ENCODE peak calls at places on chromosomes 4 and X, in five cellular contexts. H is A549, Z is endothelial cell of umbilical vein, F is WTC11, N is HCT116. X is an unnamed sample.

GRCh38 chr4:183633476-183634058 is 25.4 kb downstream of the RWDD4 start:
- DNase-seq in H (no peak), Z (no peak), F (no peak), N (no peak), X (no peak)

GRCh38 chr4:52173470-52174055 is 122.5 kb downstream of the SPATA18 start:
- DNase-seq in H (no peak), Z (peak; percentile 50), F (no peak), N (no peak), X (no peak)

GRCh38 chr4:81482344-81482743 is 10.6 kb upstream of the RASGEF1B start:
- DNase-seq in H (no peak), Z (no peak), F (no peak), N (no peak), X (no peak)

GRCh38 chr4:10079951-10080873 is 36.4 kb downstream of the WDR1 start:
- DNase-seq in H (no peak), Z (no peak), F (peak; percentile 0), N (no peak), X (no peak)

GRCh38 chr4:164252286-164252685 is 501.6 kb upstream of the SMIM31 start:
- DNase-seq in H (no peak), Z (no peak), F (peak; percentile 37), N (no peak), X (no peak)

GRCh38 chrX:13473666-13474516 is 95.5 kb upstream of the EGFL6 start:
- DNase-seq in H (no peak), Z (no peak), F (no peak), N (no peak), X (no peak)

GRCh38 chr4:39785031-39785430 is 87.1 kb downstream of the UBE2K start:
- DNase-seq in H (no peak), Z (no peak), F (no peak), N (no peak), X (no peak)

GRCh38 chrX:96540111-96540631 is 144.5 kb upstream of the DIAPH2 start:
- DNase-seq in H (no peak), Z (no peak), F (no peak), N (no peak), X (no peak)

GRCh38 chr4:681736-682451 is 7.1 kb downstream of the SLC49A3 start:
- DNase-seq in H (no peak), Z (no peak), F (peak; percentile 54), N (no peak), X (peak; percentile 76)

GRCh38 chrX:39755152-39756032 is 342.4 kb downstream of the BCOR start:
- DNase-seq in H (peak; percentile 81), Z (peak; percentile 92), F (no peak), N (peak; percentile 85), X (no peak)

GRCh38 chr4:42555828-42556227 is 101.1 kb downstream of the ATP8A1 start:
- DNase-seq in H (no peak), Z (peak; percentile 28), F (no peak), N (no peak), X (no peak)

GRCh38 chr4:34193451-34194154 is 2050.7 kb downstream of the ARAP2 start:
- DNase-seq in H (no peak), Z (peak; percentile 10), F (no peak), N (no peak), X (no peak)

GRCh38 chr4:129342820-129343219 is 246.9 kb downstream of the C4orf33 start:
- DNase-seq in H (no peak), Z (peak; percentile 26), F (no peak), N (no peak), X (no peak)

GRCh38 chr4:184782731-184783472 is 42.9 kb downstream of the ACSL1 start:
- DNase-seq in H (no peak), Z (no peak), F (no peak), N (no peak), X (no peak)

GRCh38 chr4:88865051-88865450 is 167.4 kb upstream of the NAP1L5 start:
- DNase-seq in H (no peak), Z (peak; percentile 64), F (no peak), N (no peak), X (no peak)

GRCh38 chrX:54808109-54808604 is 612 bp downstream of the MAGED2 start:
- DNase-seq in H (peak; percentile 36), Z (peak; percentile 58), F (peak; percentile 76), N (peak; percentile 6), X (no peak)

GRCh38 chr4:123930971-123931370 is 534.4 kb downstream of the SPRY1 start:
- DNase-seq in H (no peak), Z (no peak), F (no peak), N (no peak), X (no peak)

GRCh38 chr4:154928640-154929257 is 147.7 kb downstream of the RBM46 start:
- DNase-seq in H (peak; percentile 10), Z (peak; percentile 21), F (peak; percentile 40), N (peak; percentile 43), X (peak; percentile 17)

GRCh38 chr4:1082215-1083182 is 30.9 kb downstream of the RNF212 start:
- DNase-seq in H (peak; percentile 71), Z (peak; percentile 43), F (no peak), N (no peak), X (no peak)

GRCh38 chr4:18155062-18156041 is 133.8 kb upstream of the LCORL start:
- DNase-seq in H (no peak), Z (no peak), F (no peak), N (no peak), X (no peak)

GRCh38 chrX:38293741-38294140 is 33.6 kb downstream of the RPGR start:
- DNase-seq in H (no peak), Z (no peak), F (no peak), N (no peak), X (no peak)

GRCh38 chrX:67893931-67894330 is 350.1 kb downstream of the AR start:
- DNase-seq in H (no peak), Z (no peak), F (no peak), N (no peak), X (no peak)

GRCh38 chr4:1090465-1091440 is 22.6 kb downstream of the RNF212 start:
- DNase-seq in H (no peak), Z (no peak), F (no peak), N (no peak), X (no peak)

GRCh38 chr4:150136481-150136880 is 58.2 kb downstream of the DCLK2 start:
- DNase-seq in H (no peak), Z (no peak), F (no peak), N (no peak), X (no peak)

GRCh38 chr4:20464381-20464780 is 212.7 kb downstream of the SLIT2 start:
- DNase-seq in H (no peak), Z (peak; percentile 23), F (no peak), N (no peak), X (no peak)

GRCh38 chr4:142925161-142925560 is 79.1 kb upstream of the INPP4B start:
- DNase-seq in H (no peak), Z (no peak), F (no peak), N (no peak), X (no peak)

GRCh38 chrX:114097411-114097810 is 486.5 kb upstream of the HTR2C start:
- DNase-seq in H (no peak), Z (no peak), F (no peak), N (no peak), X (no peak)

GRCh38 chr4:184396001-184396400 is 78.3 kb downstream of the IRF2 start:
- DNase-seq in H (no peak), Z (no peak), F (no peak), N (no peak), X (no peak)

GRCh38 chr4:185721190-185721948 is 90.6 kb downstream of the SORBS2 start:
- DNase-seq in H (no peak), Z (no peak), F (no peak), N (no peak), X (no peak)

GRCh38 chrX:14501312-14501711 is 28.0 kb upstream of the GLRA2 start:
- DNase-seq in H (no peak), Z (no peak), F (no peak), N (no peak), X (no peak)

GRCh38 chr4:77600521-77601451 is 4.8 kb upstream of the CXCL13 start:
- DNase-seq in H (peak; percentile 42), Z (peak; percentile 29), F (peak; percentile 29), N (peak; percentile 37), X (no peak)

GRCh38 chr4:144507309-144508101 is 138.5 kb upstream of the HHIP start:
- DNase-seq in H (no peak), Z (no peak), F (no peak), N (no peak), X (no peak)

GRCh38 chrX:150692837-150693781 is at the start of gene MTMR1:
- DNase-seq in H (peak; percentile 33), Z (peak; percentile 6), F (no peak), N (no peak), X (no peak)

GRCh38 chr4:158446106-158446505 is 75.6 kb upstream of the RXFP1 start:
- DNase-seq in H (no peak), Z (no peak), F (no peak), N (no peak), X (no peak)

GRCh38 chrX:72569786-72570185 is 2.9 kb downstream of the HDAC8 start:
- DNase-seq in H (no peak), Z (peak; percentile 22), F (no peak), N (no peak), X (no peak)

GRCh38 chr4:150782311-150782710 is 200.4 kb downstream of the MAB21L2 start:
- DNase-seq in H (no peak), Z (peak; percentile 65), F (no peak), N (no peak), X (no peak)

GRCh38 chrX:87525771-87526229 is 8.2 kb downstream of the KLHL4 start:
- DNase-seq in H (peak; percentile 18), Z (peak; percentile 47), F (no peak), N (no peak), X (no peak)
- TF ChIP-seq MAX in H (peak; percentile 26), Z (no peak), F (no peak), N (no peak), X (no peak)

GRCh38 chrX:109281478-109282275 is 200.2 kb downstream of the GUCY2F start:
- DNase-seq in H (no peak), Z (peak; percentile 65), F (no peak), N (no peak), X (no peak)
- TF ChIP-seq MAX in H (no peak), Z (no peak), F (no peak), N (no peak), X (no peak)

DNA sequence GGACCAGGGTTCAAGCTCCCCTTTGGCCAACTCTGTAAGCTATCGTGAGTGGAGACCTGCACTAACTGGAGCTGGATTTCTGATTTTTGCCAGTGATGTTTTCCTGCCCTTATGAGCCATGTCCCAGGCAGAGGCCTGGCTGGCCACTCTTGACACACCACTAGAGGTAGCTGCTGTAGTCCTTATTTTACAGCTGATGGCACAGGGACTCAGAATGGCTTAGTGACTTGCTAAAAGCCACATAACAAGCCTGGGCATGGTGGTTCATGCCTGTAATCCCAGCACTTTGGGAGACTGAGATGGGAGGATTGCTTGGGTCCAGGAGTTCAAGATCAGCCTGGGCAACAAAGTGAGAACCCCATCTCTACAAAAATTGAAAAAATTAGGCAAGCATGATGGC is 33.4 kb downstream of the CYTL1 start:
- DNase-seq in H (no peak), Z (no peak), F (no peak), N (no peak), X (no peak)
- TF ChIP-seq MAX in H (no peak), Z (no peak), F (no peak), N (no peak), X (no peak)

DNA sequence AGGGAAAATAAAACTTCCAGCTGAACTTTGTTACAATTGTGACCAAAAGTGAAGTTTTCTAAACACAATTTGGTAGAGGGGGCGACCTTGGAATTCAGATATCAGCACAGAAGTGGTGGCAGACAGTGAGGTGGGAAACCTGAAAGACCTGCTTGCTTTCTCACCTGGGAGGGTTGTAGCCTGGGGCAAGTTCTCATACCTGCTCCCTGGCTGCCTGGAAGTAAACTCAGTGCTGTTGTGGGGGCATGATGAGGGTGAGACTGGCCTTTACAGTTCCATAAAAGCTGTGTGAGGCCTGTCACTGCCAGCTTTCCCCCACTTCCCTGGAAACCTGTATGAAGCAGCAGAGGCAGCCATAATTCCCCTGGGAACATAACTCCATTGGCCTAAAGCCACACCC is 1180.2 kb downstream of the FAM133A start:
- DNase-seq in H (no peak), Z (no peak), F (no peak), N (no peak), X (no peak)
- TF ChIP-seq MAX in H (no peak), Z (no peak), F (no peak), N (no peak), X (no peak)